ENCODE peak calls at places on chromosomes 12 and 14, in nine cellular contexts. B is tibial nerve, K is ovary, G is gastrocnemius medialis, C is lower leg skin, H is uterus, I is sigmoid colon, P is heart left ventricle, J is breast epithelium. L is an unnamed sample.

GRCh38 chr12:60847281-60847680 is 1251.5 kb downstream of the SLC16A7 start:
- DNase-seq in I (no peak), P (no peak), B (no peak), J (no peak), G (no peak), C (no peak), K (no peak), H (no peak), L (no peak)

GRCh38 chr12:32671930-32672785 is 6.9 kb upstream of the DNM1L start:
- DNase-seq in G (no peak), B (peak; percentile 74), I (no peak), K (peak; percentile 47), C (no peak), P (peak; percentile 55), H (no peak), J (no peak), L (peak; percentile 21)

GRCh38 chr14:59870277-59871165 is at the start of gene RTN1:
- DNase-seq in P (peak; percentile 48), C (peak; percentile 92), K (no peak), J (peak; percentile 72), H (peak; percentile 20), I (peak; percentile 71), B (peak; percentile 23), G (peak; percentile 19), L (peak; percentile 59)

GRCh38 chr14:59208224-59208814 is 19.9 kb downstream of the DAAM1 start:
- DNase-seq in I (no peak), H (no peak), G (no peak), C (no peak), P (no peak), J (no peak), B (no peak), K (no peak), L (peak; percentile 39)

GRCh38 chr12:56188786-56189335 is 422 bp downstream of the SMARCC2 start:
- DNase-seq in I (peak; percentile 72), C (no peak), J (no peak), P (peak; percentile 54), B (no peak), H (no peak), G (no peak), K (peak; percentile 77), L (no peak)

GRCh38 chr14:25121342-25122129 is 71.6 kb upstream of the STXBP6 start:
- DNase-seq in J (no peak), C (no peak), G (no peak), H (no peak), P (no peak), K (no peak), B (no peak), I (no peak), L (peak; percentile 17)

GRCh38 chr12:21891763-21892217 is 49.4 kb downstream of the ABCC9 start:
- DNase-seq in K (peak; percentile 28), C (peak; percentile 92), H (peak; percentile 74), G (peak; percentile 71), I (peak; percentile 93), P (peak; percentile 37), B (peak; percentile 30), J (no peak), L (no peak)

GRCh38 chr14:35333347-35333730 is 41.2 kb downstream of the PSMA6 start:
- DNase-seq in I (no peak), G (no peak), P (no peak), K (no peak), C (no peak), H (no peak), B (no peak), J (no peak), L (no peak)

GRCh38 chr14:74836251-74836957 is 39.5 kb downstream of the PROX2 start:
- DNase-seq in G (no peak), I (no peak), J (no peak), C (no peak), K (no peak), P (no peak), H (no peak), B (no peak), L (no peak)

GRCh38 chr12:6334940-6335450 is 6.9 kb downstream of the TNFRSF1A start:
- DNase-seq in B (no peak), I (no peak), C (no peak), P (no peak), K (peak; percentile 52), G (no peak), J (no peak), H (peak; percentile 39), L (no peak)

GRCh38 chr12:6336859-6337744 is 4.8 kb downstream of the TNFRSF1A start:
- DNase-seq in B (no peak), P (no peak), C (no peak), G (no peak), I (no peak), H (no peak), K (peak; percentile 56), J (no peak), L (no peak)

GRCh38 chr12:6334359-6334758 is 7.5 kb downstream of the TNFRSF1A start:
- DNase-seq in J (no peak), B (no peak), I (no peak), C (no peak), K (no peak), H (no peak), P (no peak), G (no peak), L (no peak)

GRCh38 chr12:6336079-6336858 is 5.6 kb downstream of the TNFRSF1A start:
- DNase-seq in G (peak; percentile 96), K (peak; percentile 97), J (peak; percentile 89), P (peak; percentile 93), C (peak; percentile 98), B (peak; percentile 90), I (peak; percentile 98), H (peak; percentile 96), L (peak; percentile 93)

GRCh38 chr12:6335451-6336078 is 6.3 kb downstream of the TNFRSF1A start:
- DNase-seq in H (peak; percentile 77), J (peak; percentile 77), P (peak; percentile 78), B (peak; percentile 62), I (peak; percentile 92), C (peak; percentile 95), G (peak; percentile 83), K (peak; percentile 76), L (no peak)
- TF ChIP-seq POLR2A in H (peak; percentile 13), J (no peak), P (no peak), B (no peak), I (no peak), C (no peak), G (no peak), K (no peak), L (peak; percentile 21)

DNA sequence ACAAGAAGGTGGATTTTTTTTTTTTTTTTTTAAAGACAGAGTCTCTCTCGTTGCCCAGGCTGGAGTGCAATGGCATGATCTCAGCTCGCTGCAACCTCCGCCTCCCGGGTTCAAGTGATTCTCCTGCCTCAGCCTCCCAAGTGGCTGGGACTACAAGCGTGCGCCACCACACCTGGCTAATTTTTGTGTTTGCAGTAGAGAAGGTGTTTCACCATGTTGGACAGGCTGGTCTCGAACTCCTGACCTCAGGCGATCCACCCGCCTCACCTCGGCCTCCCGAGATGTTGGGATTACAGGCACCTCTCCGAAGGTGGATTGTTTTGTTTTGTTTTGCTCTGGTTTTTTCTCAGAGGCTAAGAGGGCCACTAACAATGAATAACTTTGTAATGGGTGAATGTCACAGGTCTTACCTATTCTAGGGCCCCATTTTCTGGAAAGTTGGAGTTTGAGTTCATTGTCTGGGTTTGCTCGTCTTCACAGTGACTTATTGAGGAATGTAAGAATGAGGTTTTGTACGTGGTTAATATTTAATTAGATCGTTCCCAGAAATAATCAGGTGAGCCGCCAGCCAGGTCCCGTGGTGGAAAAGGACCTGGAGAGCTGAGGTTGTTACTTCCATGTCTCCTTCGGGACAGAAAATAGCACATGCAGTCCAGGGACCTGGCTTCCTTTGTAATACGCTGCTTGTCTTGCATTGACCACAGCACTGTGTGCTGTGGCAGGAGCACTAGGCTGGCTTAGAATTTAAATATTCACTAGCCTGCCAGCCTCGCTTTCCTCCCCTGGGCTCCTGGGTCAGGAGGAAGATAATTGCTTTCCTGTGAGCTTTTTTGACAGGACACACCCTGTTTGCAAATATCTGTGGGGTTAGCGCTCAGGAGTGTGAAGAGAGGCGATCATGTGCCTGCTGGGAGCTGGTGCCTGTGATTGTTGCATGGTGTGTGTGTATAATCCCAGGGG is 2.3 kb downstream of the HIP1R start:
- DNase-seq in G (no peak), I (no peak), K (no peak), C (no peak), B (no peak), J (no peak), P (no peak), H (no peak), L (no peak)
- TF ChIP-seq POLR2A in G (no peak), I (no peak), K (no peak), C (no peak), B (no peak), J (no peak), P (no peak), H (no peak), L (no peak)

GRCh38 chr12:96375173-96375572 is 25.1 kb downstream of the CDK17 start:
- DNase-seq in G (no peak), C (no peak), H (no peak), P (no peak), J (no peak), I (no peak), K (no peak), B (no peak), L (no peak)
- TF ChIP-seq POLR2A in G (no peak), C (no peak), H (no peak), P (no peak), J (no peak), I (no peak), K (no peak), B (no peak), L (no peak)

DNA sequence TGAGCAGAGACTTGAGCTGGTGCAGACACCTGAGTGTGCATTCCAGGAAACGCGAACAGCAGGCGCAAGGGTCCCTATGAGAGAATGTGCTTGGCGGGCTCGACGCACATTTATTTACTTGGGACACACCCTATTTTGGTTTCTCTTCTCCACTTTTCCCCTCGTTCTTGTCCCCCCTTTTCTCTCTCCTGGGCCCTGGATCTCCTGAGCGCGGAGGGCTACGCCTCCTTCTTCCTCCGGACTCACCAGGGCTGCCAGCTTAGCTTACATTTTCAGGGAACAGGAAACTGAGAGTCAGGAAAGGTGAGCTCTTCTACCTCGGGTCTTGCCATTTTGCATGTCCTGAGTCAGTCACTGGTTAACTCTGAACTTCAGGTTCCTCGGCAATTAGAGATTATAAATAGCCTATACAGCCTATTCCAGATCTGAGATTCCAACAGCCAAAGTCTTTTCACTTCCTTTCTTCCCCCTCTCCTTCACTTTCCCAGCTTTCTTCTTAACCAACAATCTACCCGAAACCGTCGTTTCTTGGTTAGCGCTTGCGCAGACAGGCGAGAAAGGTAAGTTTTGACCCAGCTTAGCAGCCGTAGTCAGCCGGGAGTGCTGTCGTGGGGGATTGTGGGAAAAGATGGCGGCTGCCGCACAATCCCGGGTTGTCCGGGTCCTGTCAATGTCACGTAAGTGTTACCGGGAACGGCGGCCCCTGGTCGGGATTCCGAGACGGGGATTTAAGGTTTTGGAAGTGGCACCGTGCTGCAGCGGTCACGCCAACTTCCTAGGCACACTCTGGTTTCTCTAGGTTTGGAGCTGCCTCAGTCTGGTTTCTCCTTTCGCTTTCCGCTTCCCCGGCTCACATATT is at the start of the genes AKAP3 and NDUFA9:
- DNase-seq in G (peak; percentile 78), C (peak; percentile 95), K (peak; percentile 78), H (peak; percentile 80), B (peak; percentile 79), J (peak; percentile 75), I (peak; percentile 89), P (peak; percentile 83), L (peak; percentile 63)
- TF ChIP-seq POLR2A in G (peak; percentile 47), C (no peak), K (no peak), H (peak; percentile 26), B (no peak), J (no peak), I (no peak), P (no peak), L (peak; percentile 68)